ENCODE peak calls at places on chromosomes 16 and 17, in seven cellular contexts. One of them, this sample, is unnamed.

GRCh38 chr16:30839523-30840227 is 52.7 kb upstream of the ZNF629 start:
- DNase-seq in activated gamma-delta T cell treated with Interleukin-2 at 50 U/mL for 16 hours: no peak
- DNase-seq in stimulated activated CD8-positive, alpha-beta memory T cell treated with anti-CD3 and anti-CD28 coated beads, Interleukin-7, amount 100 ng/mL, for 4 hours: no peak
- DNase-seq in IMR-90: no peak
- DNase-seq in HCEC 1CT: no peak
- DNase-seq in T-helper 2 cell: no peak
- DNase-seq in cerebellum: no peak
- DNase-seq in this sample: no peak

GRCh38 chr16:81004646-81005353 is 1.9 kb downstream of the CMC2 start:
- DNase-seq in activated gamma-delta T cell treated with Interleukin-2 at 50 U/mL for 16 hours: no peak
- DNase-seq in stimulated activated CD8-positive, alpha-beta memory T cell treated with anti-CD3 and anti-CD28 coated beads, Interleukin-7, amount 100 ng/mL, for 4 hours: no peak
- DNase-seq in IMR-90: peak
- DNase-seq in HCEC 1CT: peak
- DNase-seq in T-helper 2 cell: peak
- DNase-seq in cerebellum: peak
- DNase-seq in this sample: peak

GRCh38 chr17:82234211-82235055 is 5.6 kb downstream of the SLC16A3 start:
- DNase-seq in activated gamma-delta T cell treated with Interleukin-2 at 50 U/mL for 16 hours: no peak
- DNase-seq in stimulated activated CD8-positive, alpha-beta memory T cell treated with anti-CD3 and anti-CD28 coated beads, Interleukin-7, amount 100 ng/mL, for 4 hours: no peak
- DNase-seq in IMR-90: no peak
- DNase-seq in HCEC 1CT: no peak
- DNase-seq in T-helper 2 cell: no peak
- DNase-seq in cerebellum: no peak
- DNase-seq in this sample: no peak

GRCh38 chr16:17798721-17799120 is 328.0 kb upstream of the XYLT1 start:
- DNase-seq in activated gamma-delta T cell treated with Interleukin-2 at 50 U/mL for 16 hours: no peak
- DNase-seq in stimulated activated CD8-positive, alpha-beta memory T cell treated with anti-CD3 and anti-CD28 coated beads, Interleukin-7, amount 100 ng/mL, for 4 hours: no peak
- DNase-seq in IMR-90: no peak
- DNase-seq in HCEC 1CT: no peak
- DNase-seq in T-helper 2 cell: no peak
- DNase-seq in cerebellum: no peak
- DNase-seq in this sample: no peak

GRCh38 chr16:70644763-70645597 is 1.4 kb upstream of the IL34 start:
- DNase-seq in activated gamma-delta T cell treated with Interleukin-2 at 50 U/mL for 16 hours: no peak
- DNase-seq in stimulated activated CD8-positive, alpha-beta memory T cell treated with anti-CD3 and anti-CD28 coated beads, Interleukin-7, amount 100 ng/mL, for 4 hours: no peak
- DNase-seq in IMR-90: no peak
- DNase-seq in HCEC 1CT: no peak
- DNase-seq in T-helper 2 cell: no peak
- DNase-seq in cerebellum: no peak
- DNase-seq in this sample: no peak

GRCh38 chr16:31064882-31065461 is 9.1 kb downstream of the ZNF668 start:
- DNase-seq in activated gamma-delta T cell treated with Interleukin-2 at 50 U/mL for 16 hours: no peak
- DNase-seq in stimulated activated CD8-positive, alpha-beta memory T cell treated with anti-CD3 and anti-CD28 coated beads, Interleukin-7, amount 100 ng/mL, for 4 hours: no peak
- DNase-seq in IMR-90: peak
- DNase-seq in HCEC 1CT: peak
- DNase-seq in T-helper 2 cell: no peak
- DNase-seq in cerebellum: no peak
- DNase-seq in this sample: peak

GRCh38 chr16:81442909-81443687 is 1.5 kb upstream of the CMIP start:
- DNase-seq in activated gamma-delta T cell treated with Interleukin-2 at 50 U/mL for 16 hours: no peak
- DNase-seq in stimulated activated CD8-positive, alpha-beta memory T cell treated with anti-CD3 and anti-CD28 coated beads, Interleukin-7, amount 100 ng/mL, for 4 hours: no peak
- DNase-seq in IMR-90: no peak
- DNase-seq in HCEC 1CT: no peak
- DNase-seq in T-helper 2 cell: no peak
- DNase-seq in cerebellum: no peak
- DNase-seq in this sample: no peak

GRCh38 chr17:60604686-60605334 is 4.8 kb downstream of the PPM1D start:
- DNase-seq in activated gamma-delta T cell treated with Interleukin-2 at 50 U/mL for 16 hours: no peak
- DNase-seq in stimulated activated CD8-positive, alpha-beta memory T cell treated with anti-CD3 and anti-CD28 coated beads, Interleukin-7, amount 100 ng/mL, for 4 hours: no peak
- DNase-seq in IMR-90: peak
- DNase-seq in HCEC 1CT: peak
- DNase-seq in T-helper 2 cell: no peak
- DNase-seq in cerebellum: peak
- DNase-seq in this sample: peak

GRCh38 chr17:2244545-2245525 is 58.8 kb downstream of the SMG6 start:
- DNase-seq in activated gamma-delta T cell treated with Interleukin-2 at 50 U/mL for 16 hours: peak
- DNase-seq in stimulated activated CD8-positive, alpha-beta memory T cell treated with anti-CD3 and anti-CD28 coated beads, Interleukin-7, amount 100 ng/mL, for 4 hours: peak
- DNase-seq in IMR-90: peak
- DNase-seq in HCEC 1CT: peak
- DNase-seq in T-helper 2 cell: peak
- DNase-seq in cerebellum: peak
- DNase-seq in this sample: peak

GRCh38 chr17:76560877-76561221 is 21.0 kb downstream of the PRCD start:
- DNase-seq in activated gamma-delta T cell treated with Interleukin-2 at 50 U/mL for 16 hours: no peak
- DNase-seq in stimulated activated CD8-positive, alpha-beta memory T cell treated with anti-CD3 and anti-CD28 coated beads, Interleukin-7, amount 100 ng/mL, for 4 hours: no peak
- DNase-seq in IMR-90: no peak
- DNase-seq in HCEC 1CT: no peak
- DNase-seq in T-helper 2 cell: peak
- DNase-seq in cerebellum: no peak
- DNase-seq in this sample: no peak

GRCh38 chr16:57564571-57565270 is 22.3 kb downstream of the ADGRG5 start:
- DNase-seq in activated gamma-delta T cell treated with Interleukin-2 at 50 U/mL for 16 hours: no peak
- DNase-seq in stimulated activated CD8-positive, alpha-beta memory T cell treated with anti-CD3 and anti-CD28 coated beads, Interleukin-7, amount 100 ng/mL, for 4 hours: no peak
- DNase-seq in IMR-90: peak
- DNase-seq in HCEC 1CT: peak
- DNase-seq in T-helper 2 cell: no peak
- DNase-seq in cerebellum: no peak
- DNase-seq in this sample: peak